ENCODE peak calls at places on chromosome 14, in four cellular contexts. D, R, S and Z are unnamed samples. For H3K79me2, the result is how much of the 10 kb centered on the place peaks cover.

GRCh38 chr14:30443368-30444007 is 115.5 kb upstream of the G2E3 start:
- DNase-seq in S (peak), D (peak), R (peak), Z (no peak)

GRCh38 chr14:95026851-95027463 is 130.4 kb downstream of the DICER1 start:
- DNase-seq in S (no peak), R (no peak), D (no peak), Z (no peak)

GRCh38 chr14:23406244-23406643 is 1.8 kb downstream of the MYH6 start:
- DNase-seq in R (no peak), D (no peak), S (no peak), Z (no peak)

GRCh38 chr14:70416717-70417349 is at the start of gene SYNJ2BP:
- DNase-seq in S (peak), R (peak), D (peak), Z (peak)

GRCh38 chr14:84591827-84592540 is 938.0 kb upstream of the FLRT2 start:
- DNase-seq in D (peak), R (no peak), S (no peak), Z (no peak)

GRCh38 chr14:92460541-92460915 is 53.1 kb upstream of the RIN3 start:
- DNase-seq in R (no peak), D (no peak), S (no peak), Z (no peak)

GRCh38 chr14:68158640-68159039 is 339.1 kb downstream of the RAD51B start:
- DNase-seq in R (no peak), S (no peak), D (no peak), Z (no peak)

GRCh38 chr14:75562048-75562447 is 16.4 kb upstream of the FLVCR2 start:
- DNase-seq in S (no peak), R (no peak), D (no peak), Z (no peak)

GRCh38 chr14:20714593-20715250 is 26.2 kb downstream of the ANG start:
- DNase-seq in D (peak), R (peak), S (no peak), Z (no peak)

GRCh38 chr14:38762845-38763244 is 340.2 kb downstream of the SEC23A start:
- DNase-seq in D (peak), S (no peak), R (no peak), Z (no peak)

GRCh38 chr14:74932401-74932901 is 9.4 kb upstream of the RPS6KL1 start:
- DNase-seq in D (peak), R (peak), S (no peak), Z (no peak)

GRCh38 chr14:34301107-34301734 is 160.8 kb downstream of the SPTSSA start:
- DNase-seq in R (peak), D (peak), S (peak), Z (peak)

GRCh38 chr14:64272019-64272418 is 22.2 kb downstream of the ESR2 start:
- DNase-seq in S (no peak), R (no peak), D (no peak), Z (no peak)

GRCh38 chr14:88612981-88613380 is 50.1 kb downstream of the ZC3H14 start:
- DNase-seq in R (peak), D (peak), S (no peak), Z (no peak)

GRCh38 chr14:20530771-20531571 is 25.6 kb downstream of the RNASE10 start:
- DNase-seq in S (peak), R (peak), D (peak), Z (peak)

GRCh38 chr14:61607570-61608244 is 87.6 kb upstream of the HIF1A start:
- DNase-seq in R (no peak), D (no peak), S (peak), Z (peak)

GRCh38 chr14:74400328-74400727 is 25.7 kb downstream of the SYNDIG1L start:
- DNase-seq in D (no peak), R (peak), S (peak), Z (no peak)

GRCh38 chr14:72558721-72559120 is 335.2 kb downstream of the DPF3 start:
- DNase-seq in S (no peak), D (peak), R (peak), Z (no peak)

GRCh38 chr14:31921251-31921650 is 155.9 kb upstream of the ARHGAP5 start:
- DNase-seq in S (no peak), R (no peak), D (no peak), Z (no peak)

GRCh38 chr14:58677525-58677924 is 39.8 kb downstream of the DACT1 start:
- DNase-seq in S (no peak), R (no peak), D (no peak), Z (no peak)

GRCh38 chr14:92456215-92457017 is 57.2 kb upstream of the RIN3 start:
- DNase-seq in S (peak), R (peak), D (peak), Z (no peak)

GRCh38 chr14:58914271-58914855 is 274.1 kb upstream of the DAAM1 start:
- DNase-seq in R (no peak), S (peak), D (no peak), Z (no peak)

GRCh38 chr14:69287096-69287991 is 27.4 kb downstream of the GALNT16 start:
- DNase-seq in R (no peak), S (peak), D (no peak), Z (no peak)

GRCh38 chr14:61535470-61535869 is 159.8 kb upstream of the HIF1A start:
- DNase-seq in D (no peak), S (no peak), R (no peak), Z (no peak)

GRCh38 chr14:94394025-94394493 is 5.7 kb upstream of the SERPINA1 start:
- DNase-seq in R (no peak), D (no peak), S (no peak), Z (no peak)

GRCh38 chr14:44497148-44497547 is 9.9 kb downstream of the FSCB start:
- DNase-seq in R (no peak), S (no peak), D (no peak), Z (no peak)

GRCh38 chr14:23578560-23579310 is at the start of gene JPH4:
- DNase-seq in D (no peak), S (peak), R (no peak), Z (no peak)

GRCh38 chr14:33676135-33676566 is 274.7 kb downstream of the EGLN3 start:
- DNase-seq in D (peak), R (peak), S (peak), Z (peak)

GRCh38 chr14:101122855-101123129 is 219.3 kb upstream of the RTL1 start:
- DNase-seq in D (no peak), S (no peak), R (no peak), Z (no peak)

GRCh38 chr14:51118993-51119392 is 24.1 kb upstream of the TRIM9 start:
- DNase-seq in S (no peak), D (no peak), R (no peak), Z (no peak)

GRCh38 chr14:53858344-53858682 is 98.3 kb downstream of the BMP4 start:
- DNase-seq in S (no peak), D (no peak), R (no peak), Z (no peak)

GRCh38 chr14:53857625-53858343 is 98.8 kb downstream of the BMP4 start:
- DNase-seq in S (no peak), R (no peak), D (no peak), Z (no peak)

GRCh38 chr14:53865716-53866115 is 90.9 kb downstream of the BMP4 start:
- DNase-seq in D (no peak), S (no peak), R (no peak), Z (no peak)

DNA sequence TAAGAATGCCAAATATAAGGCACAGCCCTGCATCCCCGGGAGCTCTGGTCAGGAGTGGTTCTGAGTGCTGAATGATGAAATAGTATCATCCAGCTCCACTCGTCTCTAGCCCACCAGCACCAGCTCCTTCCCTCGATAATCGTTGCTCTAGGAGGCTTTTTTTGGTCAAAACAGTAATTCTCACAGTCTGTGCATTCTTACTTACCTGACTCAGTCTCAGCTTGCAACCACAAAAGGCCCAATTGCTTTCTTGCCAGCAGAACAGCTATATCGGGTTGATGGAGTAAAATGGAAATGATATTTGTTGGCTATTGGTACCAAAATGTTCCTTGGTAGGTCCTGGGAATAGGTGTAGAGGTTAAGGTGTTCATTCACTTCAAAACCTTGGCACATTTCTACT is 94.8 kb downstream of the BMP4 start:
- DNase-seq in D (no peak), R (no peak), S (no peak), Z (no peak)
- H3K9ac ChIP-seq in D (no peak), R (no peak), S (no peak), Z (no peak)

GRCh38 chr14:47678157-47678556 is 2.8 kb upstream of the MDGA2 start:
- DNase-seq in R (no peak), S (no peak), D (no peak), Z (no peak)

GRCh38 chr14:47674546-47675238 is 713 bp downstream of the MDGA2 start:
- DNase-seq in S (peak), D (no peak), R (no peak), Z (no peak)

GRCh38 chr14:47675489-47676300 is at the start of gene MDGA2:
- DNase-seq in S (peak), R (no peak), D (no peak), Z (no peak)

GRCh38 chr14:47675239-47675488 is 241 bp downstream of the MDGA2 start:
- DNase-seq in S (peak), D (no peak), R (no peak), Z (no peak)

GRCh38 chr14:47676301-47676617 is 854 bp upstream of the MDGA2 start:
- DNase-seq in D (no peak), R (no peak), S (no peak), Z (no peak)
- TF ChIP-seq EZH2 in D (no peak), R (no peak), S (no peak), Z (no peak)

DNA sequence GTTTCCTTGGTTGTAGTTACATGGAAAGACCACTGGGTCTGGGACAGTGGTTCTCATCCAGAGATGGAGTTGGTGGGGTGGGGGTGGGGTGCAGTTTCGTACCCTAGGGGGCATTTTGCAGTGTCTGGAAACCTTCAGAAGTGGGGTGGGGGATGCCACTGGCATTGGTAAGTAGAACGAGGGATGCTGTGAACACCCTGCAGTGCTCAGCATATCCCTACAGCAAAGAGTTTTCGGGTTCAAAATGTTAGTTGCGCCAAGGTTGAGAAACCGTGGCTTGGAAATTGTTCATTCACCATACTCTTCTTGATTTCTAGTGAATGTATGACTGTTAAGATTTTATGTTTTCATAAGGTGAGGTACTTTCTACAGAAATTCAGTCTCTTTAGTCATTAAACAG is 28.7 kb downstream of the TRAF3 start:
- DNase-seq in D (no peak), R (no peak), S (no peak), Z (no peak)
- H3K79me2 ChIP-seq in D (under half), R (under half), S (under half), Z (half or more)

GRCh38 chr14:77043177-77043983 is 14.9 kb upstream of the IRF2BPL start:
- DNase-seq in S (no peak), D (peak), R (peak), Z (peak)
- H3K9ac ChIP-seq in S (no peak), D (peak), R (peak), Z (peak)

GRCh38 chr14:36513012-36513420 is 7.0 kb downstream of the NKX2-1 start:
- DNase-seq in S (peak), D (no peak), R (no peak), Z (no peak)

GRCh38 chr14:36513451-36514277 is 6.4 kb downstream of the NKX2-1 start:
- DNase-seq in R (no peak), D (no peak), S (peak), Z (no peak)

GRCh38 chr14:36510874-36511273 is 9.2 kb downstream of the NKX2-1 start:
- DNase-seq in R (no peak), D (no peak), S (no peak), Z (no peak)

GRCh38 chr14:36512585-36513003 is 7.4 kb downstream of the NKX2-1 start:
- DNase-seq in S (no peak), D (no peak), R (no peak), Z (no peak)

DNA sequence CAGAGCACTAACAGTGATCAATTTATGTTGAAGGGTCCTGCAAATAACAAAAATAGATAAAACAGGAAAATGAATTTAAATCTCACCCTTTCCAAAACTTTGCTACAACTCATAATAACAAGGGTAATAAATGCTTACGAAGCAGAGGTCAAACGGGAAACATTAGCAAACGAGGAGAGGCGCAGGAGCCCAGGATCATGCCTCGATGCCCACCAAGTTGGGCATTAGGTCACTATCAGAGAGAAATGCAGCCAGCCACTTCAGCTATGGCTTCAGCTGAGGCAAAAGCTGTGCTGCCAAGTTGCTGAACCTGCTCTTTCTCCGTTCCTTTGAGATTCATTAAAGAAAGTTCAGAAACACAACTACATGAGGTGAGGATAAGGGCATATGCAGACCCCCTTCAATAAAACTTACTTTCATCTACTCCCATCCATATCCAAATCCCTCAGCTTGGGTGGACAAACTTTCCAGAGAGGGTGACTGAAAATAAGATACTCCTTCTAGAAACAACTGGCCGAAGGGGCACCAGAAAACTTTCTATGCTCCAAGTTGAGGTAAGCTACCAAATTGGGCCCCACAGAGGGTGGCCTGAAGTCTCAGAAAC is 7.9 kb downstream of the NKX2-1 start:
- DNase-seq in R (no peak), D (no peak), S (no peak), Z (no peak)
- TF ChIP-seq EZH2 in R (peak), D (no peak), S (no peak), Z (no peak)

GRCh38 chr14:54486685-54487084 is 2.1 kb downstream of the GMFB start:
- DNase-seq in D (no peak), R (peak), S (no peak), Z (peak)
- H3K79me2 ChIP-seq in D (under half), R (half or more), S (half or more), Z (half or more)